ENCODE peak calls at places on chromosomes 6 and 20, in six cellular contexts. One of them, this sample, is unnamed.

GRCh38 chr6:130760006-130760405 is 67.2 kb upstream of the SMLR1 start:
- DNase-seq in brain microvascular endothelial cell: peak; percentile 47
- DNase-seq in left lung: no peak
- DNase-seq in neural progenitor cell: peak; percentile 66
- DNase-seq in keratinocyte: peak; percentile 7
- DNase-seq in heart right ventricle: no peak
- DNase-seq in this sample: no peak

GRCh38 chr20:62824476-62825287 is 7.8 kb downstream of the COL9A3 start:
- DNase-seq in brain microvascular endothelial cell: no peak
- DNase-seq in left lung: peak; percentile 66
- DNase-seq in neural progenitor cell: peak; percentile 85
- DNase-seq in keratinocyte: no peak
- DNase-seq in heart right ventricle: no peak
- DNase-seq in this sample: no peak

GRCh38 chr6:19536838-19537237 is 300.3 kb upstream of the ID4 start:
- DNase-seq in brain microvascular endothelial cell: no peak
- DNase-seq in left lung: no peak
- DNase-seq in neural progenitor cell: no peak
- DNase-seq in keratinocyte: peak; percentile 71
- DNase-seq in heart right ventricle: no peak
- DNase-seq in this sample: peak; percentile 58

GRCh38 chr20:37904008-37904675 is 1.2 kb downstream of the VSTM2L start:
- DNase-seq in brain microvascular endothelial cell: no peak
- DNase-seq in left lung: no peak
- DNase-seq in neural progenitor cell: no peak
- DNase-seq in keratinocyte: no peak
- DNase-seq in heart right ventricle: no peak
- DNase-seq in this sample: no peak

GRCh38 chr6:115898246-115898645 is 162.4 kb downstream of the FRK start:
- DNase-seq in brain microvascular endothelial cell: no peak
- DNase-seq in left lung: no peak
- DNase-seq in neural progenitor cell: no peak
- DNase-seq in keratinocyte: no peak
- DNase-seq in heart right ventricle: no peak
- DNase-seq in this sample: no peak

GRCh38 chr6:35093118-35093445 is 48.1 kb downstream of the TCP11 start:
- DNase-seq in brain microvascular endothelial cell: no peak
- DNase-seq in left lung: no peak
- DNase-seq in neural progenitor cell: no peak
- DNase-seq in keratinocyte: no peak
- DNase-seq in heart right ventricle: no peak
- DNase-seq in this sample: no peak

GRCh38 chr20:41476013-41476441 is 109.4 kb upstream of the EMILIN3 start:
- DNase-seq in brain microvascular endothelial cell: peak; percentile 52
- DNase-seq in left lung: no peak
- DNase-seq in neural progenitor cell: no peak
- DNase-seq in keratinocyte: no peak
- DNase-seq in heart right ventricle: peak; percentile 30
- DNase-seq in this sample: peak; percentile 50

GRCh38 chr6:20534906-20535305 is 649 bp downstream of the CDKAL1 start:
- DNase-seq in brain microvascular endothelial cell: no peak
- DNase-seq in left lung: no peak
- DNase-seq in neural progenitor cell: no peak
- DNase-seq in keratinocyte: no peak
- DNase-seq in heart right ventricle: no peak
- DNase-seq in this sample: no peak

GRCh38 chr6:122903266-122903915 is 92.6 kb upstream of the CLVS2 start:
- DNase-seq in brain microvascular endothelial cell: no peak
- DNase-seq in left lung: no peak
- DNase-seq in neural progenitor cell: no peak
- DNase-seq in keratinocyte: no peak
- DNase-seq in heart right ventricle: no peak
- DNase-seq in this sample: no peak

GRCh38 chr6:168035098-168035660 is 37.7 kb downstream of the KIF25 start:
- DNase-seq in brain microvascular endothelial cell: peak; percentile 85
- DNase-seq in left lung: no peak
- DNase-seq in neural progenitor cell: peak; percentile 91
- DNase-seq in keratinocyte: no peak
- DNase-seq in heart right ventricle: peak; percentile 84
- DNase-seq in this sample: no peak

GRCh38 chr6:53342210-53342609 is 6.5 kb downstream of the ELOVL5 start:
- DNase-seq in brain microvascular endothelial cell: no peak
- DNase-seq in left lung: no peak
- DNase-seq in neural progenitor cell: no peak
- DNase-seq in keratinocyte: no peak
- DNase-seq in heart right ventricle: no peak
- DNase-seq in this sample: no peak

GRCh38 chr6:167932468-167933276 is 64.8 kb upstream of the KIF25 start:
- DNase-seq in brain microvascular endothelial cell: peak; percentile 16
- DNase-seq in left lung: no peak
- DNase-seq in neural progenitor cell: no peak
- DNase-seq in keratinocyte: no peak
- DNase-seq in heart right ventricle: no peak
- DNase-seq in this sample: peak; percentile 31

GRCh38 chr20:63896136-63896890 is 1.4 kb downstream of the DNAJC5 start:
- DNase-seq in brain microvascular endothelial cell: no peak
- DNase-seq in left lung: peak; percentile 69
- DNase-seq in neural progenitor cell: peak; percentile 33
- DNase-seq in keratinocyte: no peak
- DNase-seq in heart right ventricle: peak; percentile 45
- DNase-seq in this sample: no peak

GRCh38 chr6:37126961-37127360 is 43.0 kb upstream of the PIM1 start:
- DNase-seq in brain microvascular endothelial cell: no peak
- DNase-seq in left lung: no peak
- DNase-seq in neural progenitor cell: no peak
- DNase-seq in keratinocyte: no peak
- DNase-seq in heart right ventricle: no peak
- DNase-seq in this sample: no peak

GRCh38 chr6:37127961-37128862 is 41.7 kb upstream of the PIM1 start:
- DNase-seq in brain microvascular endothelial cell: peak; percentile 57
- DNase-seq in left lung: no peak
- DNase-seq in neural progenitor cell: no peak
- DNase-seq in keratinocyte: no peak
- DNase-seq in heart right ventricle: no peak
- DNase-seq in this sample: peak; percentile 26

GRCh38 chr6:37131104-37131959 is 38.6 kb upstream of the PIM1 start:
- DNase-seq in brain microvascular endothelial cell: no peak
- DNase-seq in left lung: peak; percentile 81
- DNase-seq in neural progenitor cell: peak; percentile 55
- DNase-seq in keratinocyte: no peak
- DNase-seq in heart right ventricle: peak; percentile 82
- DNase-seq in this sample: no peak

GRCh38 chr6:37131960-37132253 is 38.0 kb upstream of the PIM1 start:
- DNase-seq in brain microvascular endothelial cell: no peak
- DNase-seq in left lung: no peak
- DNase-seq in neural progenitor cell: no peak
- DNase-seq in keratinocyte: no peak
- DNase-seq in heart right ventricle: no peak
- DNase-seq in this sample: no peak

DNA sequence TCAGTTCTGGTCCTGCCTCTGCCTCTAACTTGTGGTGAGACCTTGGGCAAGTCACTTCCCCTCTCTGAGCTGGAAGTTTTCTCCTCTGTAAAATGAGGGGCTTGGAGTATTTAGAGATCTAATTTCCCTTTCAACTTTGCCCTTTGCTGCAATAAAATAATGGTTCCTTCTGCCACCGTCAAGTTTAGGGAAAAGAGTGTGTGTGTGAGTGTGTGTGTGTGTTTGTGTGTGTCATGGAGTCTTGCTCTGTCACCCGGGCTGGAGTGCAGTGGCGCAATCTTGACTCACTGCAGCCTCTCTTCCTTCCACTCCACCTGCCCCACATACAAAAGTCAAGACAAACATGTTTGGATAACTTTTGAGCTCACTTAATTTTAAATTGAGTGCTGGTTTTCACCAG is 39.2 kb upstream of the PIM1 start:
- DNase-seq in brain microvascular endothelial cell: peak; percentile 41
- DNase-seq in left lung: peak; percentile 82
- DNase-seq in neural progenitor cell: no peak
- DNase-seq in keratinocyte: no peak
- DNase-seq in heart right ventricle: peak; percentile 18
- DNase-seq in this sample: peak; percentile 57
- H3K27ac ChIP-seq in brain microvascular endothelial cell: no peak overlapping the region
- H3K27ac ChIP-seq in left lung: peak overlapping the region; percentile 85
- H3K27ac ChIP-seq in neural progenitor cell: no peak overlapping the region
- H3K27ac ChIP-seq in keratinocyte: no peak overlapping the region
- H3K27ac ChIP-seq in heart right ventricle: peak overlapping the region; percentile 56
- H3K27ac ChIP-seq in this sample: peak overlapping the region; percentile 78

GRCh38 chr6:134642819-134643218 is 307.1 kb downstream of the ALDH8A1 start:
- DNase-seq in brain microvascular endothelial cell: no peak
- DNase-seq in left lung: no peak
- DNase-seq in neural progenitor cell: no peak
- DNase-seq in keratinocyte: no peak
- DNase-seq in heart right ventricle: no peak
- DNase-seq in this sample: no peak

GRCh38 chr6:134642217-134642616 is 307.7 kb downstream of the ALDH8A1 start:
- DNase-seq in brain microvascular endothelial cell: no peak
- DNase-seq in left lung: no peak
- DNase-seq in neural progenitor cell: no peak
- DNase-seq in keratinocyte: no peak
- DNase-seq in heart right ventricle: no peak
- DNase-seq in this sample: no peak

GRCh38 chr6:134640975-134641429 is 308.9 kb downstream of the ALDH8A1 start:
- DNase-seq in brain microvascular endothelial cell: peak; percentile 98
- DNase-seq in left lung: peak; percentile 72
- DNase-seq in neural progenitor cell: peak; percentile 75
- DNase-seq in keratinocyte: peak; percentile 71
- DNase-seq in heart right ventricle: peak; percentile 86
- DNase-seq in this sample: peak; percentile 52

GRCh38 chr6:134637847-134638438 is 312.0 kb downstream of the ALDH8A1 start:
- DNase-seq in brain microvascular endothelial cell: no peak
- DNase-seq in left lung: no peak
- DNase-seq in neural progenitor cell: no peak
- DNase-seq in keratinocyte: no peak
- DNase-seq in heart right ventricle: no peak
- DNase-seq in this sample: no peak

DNA sequence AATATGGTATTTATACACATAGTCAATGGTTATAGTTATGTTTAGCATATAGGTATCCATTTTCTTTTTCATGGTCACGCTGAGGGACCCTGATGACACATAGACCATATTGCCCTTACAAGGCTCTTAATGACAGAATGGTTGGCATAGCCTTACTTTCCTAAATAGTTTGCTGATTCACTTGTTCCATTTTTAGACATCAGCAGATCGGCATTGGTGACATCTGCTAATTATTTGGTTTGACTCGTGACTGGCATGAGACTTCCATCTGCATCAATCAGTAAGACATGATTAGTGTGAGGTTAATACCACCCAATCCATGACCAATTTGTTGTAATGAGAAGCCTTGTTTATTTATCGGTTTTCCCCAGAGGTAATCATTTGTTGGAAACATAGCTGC is 309.7 kb downstream of the ALDH8A1 start:
- DNase-seq in brain microvascular endothelial cell: no peak
- DNase-seq in left lung: no peak
- DNase-seq in neural progenitor cell: no peak
- DNase-seq in keratinocyte: no peak
- DNase-seq in heart right ventricle: no peak
- DNase-seq in this sample: no peak
- H3K27ac ChIP-seq in brain microvascular endothelial cell: no peak overlapping the region
- H3K27ac ChIP-seq in left lung: no peak overlapping the region
- H3K27ac ChIP-seq in neural progenitor cell: no peak overlapping the region
- H3K27ac ChIP-seq in keratinocyte: no peak overlapping the region
- H3K27ac ChIP-seq in heart right ventricle: no peak overlapping the region
- H3K27ac ChIP-seq in this sample: no peak overlapping the region

GRCh38 chr20:52975024-52975732 is 3.0 kb downstream of the TSHZ2 start:
- DNase-seq in brain microvascular endothelial cell: no peak
- DNase-seq in left lung: no peak
- DNase-seq in neural progenitor cell: no peak
- DNase-seq in keratinocyte: no peak
- DNase-seq in heart right ventricle: no peak
- DNase-seq in this sample: no peak

GRCh38 chr20:52974155-52974554 is 2.0 kb downstream of the TSHZ2 start:
- DNase-seq in brain microvascular endothelial cell: no peak
- DNase-seq in left lung: no peak
- DNase-seq in neural progenitor cell: no peak
- DNase-seq in keratinocyte: no peak
- DNase-seq in heart right ventricle: no peak
- DNase-seq in this sample: no peak

GRCh38 chr20:52972190-52972937 is at the start of gene TSHZ2:
- DNase-seq in brain microvascular endothelial cell: peak; percentile 0
- DNase-seq in left lung: peak; percentile 41
- DNase-seq in neural progenitor cell: peak; percentile 72
- DNase-seq in keratinocyte: no peak
- DNase-seq in heart right ventricle: peak; percentile 17
- DNase-seq in this sample: peak; percentile 16

GRCh38 chr20:52972965-52973819 is 1.0 kb downstream of the TSHZ2 start:
- DNase-seq in brain microvascular endothelial cell: no peak
- DNase-seq in left lung: no peak
- DNase-seq in neural progenitor cell: peak; percentile 60
- DNase-seq in keratinocyte: no peak
- DNase-seq in heart right ventricle: no peak
- DNase-seq in this sample: no peak

DNA sequence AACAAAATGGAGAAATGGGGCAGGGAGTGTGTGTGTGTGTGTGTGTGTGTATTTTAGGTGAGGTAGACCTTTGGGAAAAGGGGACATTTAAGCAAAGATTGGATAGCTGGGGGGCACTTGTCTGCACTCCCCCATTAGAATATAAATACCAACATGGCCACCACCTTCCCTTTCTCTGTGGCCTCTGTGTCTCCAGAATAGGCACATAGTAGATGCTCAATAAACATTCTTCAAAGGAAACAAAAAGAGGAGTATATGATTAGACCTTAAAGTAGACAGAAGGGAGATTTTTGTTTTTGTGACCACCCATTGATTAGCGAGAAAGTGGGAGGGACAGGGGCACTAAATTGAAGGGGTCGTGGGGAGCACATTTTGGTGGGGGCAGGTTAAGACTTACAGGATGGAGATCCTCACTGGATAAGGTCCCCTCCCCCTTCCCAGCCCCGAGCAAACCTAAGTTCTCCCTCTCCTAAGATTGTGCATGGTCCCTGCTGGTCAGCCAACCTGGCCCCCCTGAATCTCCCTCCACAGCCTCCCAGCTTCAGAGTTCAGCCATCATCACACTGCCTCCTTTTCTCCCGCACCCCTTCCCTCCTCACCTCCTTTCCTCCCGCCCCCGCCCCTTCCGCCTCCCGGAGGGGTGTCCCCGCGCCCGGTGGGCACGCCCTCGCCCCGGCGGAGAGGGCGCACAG is 514 bp upstream of the TSHZ2 start:
- DNase-seq in brain microvascular endothelial cell: no peak
- DNase-seq in left lung: no peak
- DNase-seq in neural progenitor cell: no peak
- DNase-seq in keratinocyte: no peak
- DNase-seq in heart right ventricle: no peak
- DNase-seq in this sample: no peak
- H3K27ac ChIP-seq in brain microvascular endothelial cell: no peak overlapping the region
- H3K27ac ChIP-seq in left lung: peak overlapping the region; percentile 7
- H3K27ac ChIP-seq in neural progenitor cell: no peak overlapping the region
- H3K27ac ChIP-seq in keratinocyte: peak overlapping the region; percentile 7
- H3K27ac ChIP-seq in heart right ventricle: peak overlapping the region; percentile 66
- H3K27ac ChIP-seq in this sample: no peak overlapping the region

DNA sequence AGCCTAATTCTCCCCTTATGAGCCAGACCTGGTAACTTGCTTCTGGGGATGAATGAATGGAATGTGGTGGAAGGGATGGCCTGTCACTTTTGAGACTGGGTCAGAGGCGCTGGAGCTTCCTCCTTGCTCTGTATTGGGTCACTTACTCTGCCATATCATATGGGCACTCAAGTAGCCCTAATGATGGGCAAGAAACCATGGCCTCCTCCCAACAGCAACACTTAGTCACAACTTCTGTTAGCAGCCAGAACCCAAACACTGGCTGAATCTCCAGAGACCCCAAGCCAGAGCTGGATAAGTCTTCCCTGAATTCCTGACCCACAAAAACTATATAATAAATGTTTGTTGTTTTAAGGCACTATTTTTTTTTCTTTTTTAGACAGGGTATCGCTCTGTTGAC is 5.5 kb downstream of the E2F1 start:
- DNase-seq in brain microvascular endothelial cell: no peak
- DNase-seq in left lung: no peak
- DNase-seq in neural progenitor cell: no peak
- DNase-seq in keratinocyte: no peak
- DNase-seq in heart right ventricle: no peak
- DNase-seq in this sample: no peak
- H3K27ac ChIP-seq in brain microvascular endothelial cell: no peak overlapping the region
- H3K27ac ChIP-seq in left lung: no peak overlapping the region
- H3K27ac ChIP-seq in neural progenitor cell: no peak overlapping the region
- H3K27ac ChIP-seq in keratinocyte: no peak overlapping the region
- H3K27ac ChIP-seq in heart right ventricle: no peak overlapping the region
- H3K27ac ChIP-seq in this sample: no peak overlapping the region

This sample was measured in epithelial cell of prostate.